ENCODE peak calls at places on chromosomes 12 and 14, in eight cellular contexts. S is GM23338; C is right cardiac atrium; U is spleen; I is OCI-LY7; W is PC-9; H is CD8-positive, alpha-beta T cell; A is lung. F is an unnamed sample. For H3K4me1, the result is how much of the 10 kb centered on the place peaks cover.

GRCh38 chr12:10331642-10332239 is 24.1 kb downstream of the KLRD1 start:
- DNase-seq in S (peak), C (no peak), U (no peak), I (peak), W (peak), H (no peak), A (no peak), F (no peak)

GRCh38 chr14:53539489-53540126 is 386.5 kb upstream of the DDHD1 start:
- DNase-seq in S (peak), C (peak), U (peak), I (peak), W (peak), H (no peak), A (peak), F (peak)

GRCh38 chr12:54195736-54196347 is 7.1 kb upstream of the SMUG1 start:
- DNase-seq in S (no peak), C (no peak), U (peak), I (peak), W (no peak), H (no peak), A (peak), F (no peak)

GRCh38 chr14:37061697-37062096 is 110.7 kb downstream of the SLC25A21 start:
- DNase-seq in S (no peak), C (no peak), U (no peak), I (no peak), W (no peak), H (no peak), A (peak), F (no peak)

GRCh38 chr14:104895786-104896642 is 28.7 kb upstream of the PLD4 start:
- DNase-seq in S (no peak), C (peak), U (peak), I (no peak), W (no peak), H (no peak), A (peak), F (peak)

GRCh38 chr12:124764870-124765570 is 98.6 kb downstream of the SCARB1 start:
- DNase-seq in S (no peak), C (no peak), U (no peak), I (no peak), W (no peak), H (no peak), A (no peak), F (no peak)

GRCh38 chr12:111035578-111036301 is 115.4 kb upstream of the MYL2 start:
- DNase-seq in S (peak), C (no peak), U (peak), I (no peak), W (no peak), H (no peak), A (no peak), F (no peak)

GRCh38 chr12:102120886-102121285 is 903 bp downstream of the PARPBP start:
- DNase-seq in S (peak), C (no peak), U (no peak), I (peak), W (peak), H (no peak), A (no peak), F (no peak)

GRCh38 chr14:69481815-69482568 is 2.5 kb upstream of the PLEKHD1 start:
- DNase-seq in S (no peak), C (no peak), U (no peak), I (peak), W (no peak), H (no peak), A (no peak), F (no peak)

GRCh38 chr14:81281317-81281716 is 60.6 kb upstream of the GTF2A1 start:
- DNase-seq in S (no peak), C (no peak), U (no peak), I (no peak), W (no peak), H (no peak), A (no peak), F (no peak)

GRCh38 chr14:82725188-82725587 is 1191.5 kb upstream of the SEL1L start:
- DNase-seq in S (no peak), C (no peak), U (no peak), I (no peak), W (no peak), H (no peak), A (no peak), F (no peak)

GRCh38 chr12:112406519-112407488 is 2.6 kb downstream of the RPL6 start:
- DNase-seq in S (no peak), C (no peak), U (no peak), I (no peak), W (no peak), H (no peak), A (no peak), F (no peak)
- H3K4me3 ChIP-seq in S (peak), C (no peak), U (no peak), I (peak), W (peak), H (no peak), A (no peak), F (no peak)

GRCh38 chr12:75685826-75686225 is 174.4 kb upstream of the KRR1 start:
- DNase-seq in S (no peak), C (no peak), U (no peak), I (no peak), W (no peak), H (no peak), A (no peak), F (no peak)

GRCh38 chr12:75694891-75695290 is 183.5 kb upstream of the KRR1 start:
- DNase-seq in S (no peak), C (no peak), U (no peak), I (no peak), W (no peak), H (no peak), A (no peak), F (no peak)

GRCh38 chr12:75692883-75693282 is 181.5 kb upstream of the KRR1 start:
- DNase-seq in S (no peak), C (no peak), U (no peak), I (no peak), W (no peak), H (no peak), A (no peak), F (no peak)

GRCh38 chr12:75684678-75685620 is 173.5 kb upstream of the KRR1 start:
- DNase-seq in S (no peak), C (no peak), U (no peak), I (no peak), W (no peak), H (no peak), A (no peak), F (no peak)

GRCh38 chr12:75690556-75690955 is 179.1 kb upstream of the KRR1 start:
- DNase-seq in S (no peak), C (no peak), U (no peak), I (no peak), W (no peak), H (no peak), A (no peak), F (no peak)
- H3K27ac ChIP-seq in S (no peak), C (no peak), U (no peak), I (no peak), W (no peak), H (no peak), A (no peak), F (no peak)

DNA sequence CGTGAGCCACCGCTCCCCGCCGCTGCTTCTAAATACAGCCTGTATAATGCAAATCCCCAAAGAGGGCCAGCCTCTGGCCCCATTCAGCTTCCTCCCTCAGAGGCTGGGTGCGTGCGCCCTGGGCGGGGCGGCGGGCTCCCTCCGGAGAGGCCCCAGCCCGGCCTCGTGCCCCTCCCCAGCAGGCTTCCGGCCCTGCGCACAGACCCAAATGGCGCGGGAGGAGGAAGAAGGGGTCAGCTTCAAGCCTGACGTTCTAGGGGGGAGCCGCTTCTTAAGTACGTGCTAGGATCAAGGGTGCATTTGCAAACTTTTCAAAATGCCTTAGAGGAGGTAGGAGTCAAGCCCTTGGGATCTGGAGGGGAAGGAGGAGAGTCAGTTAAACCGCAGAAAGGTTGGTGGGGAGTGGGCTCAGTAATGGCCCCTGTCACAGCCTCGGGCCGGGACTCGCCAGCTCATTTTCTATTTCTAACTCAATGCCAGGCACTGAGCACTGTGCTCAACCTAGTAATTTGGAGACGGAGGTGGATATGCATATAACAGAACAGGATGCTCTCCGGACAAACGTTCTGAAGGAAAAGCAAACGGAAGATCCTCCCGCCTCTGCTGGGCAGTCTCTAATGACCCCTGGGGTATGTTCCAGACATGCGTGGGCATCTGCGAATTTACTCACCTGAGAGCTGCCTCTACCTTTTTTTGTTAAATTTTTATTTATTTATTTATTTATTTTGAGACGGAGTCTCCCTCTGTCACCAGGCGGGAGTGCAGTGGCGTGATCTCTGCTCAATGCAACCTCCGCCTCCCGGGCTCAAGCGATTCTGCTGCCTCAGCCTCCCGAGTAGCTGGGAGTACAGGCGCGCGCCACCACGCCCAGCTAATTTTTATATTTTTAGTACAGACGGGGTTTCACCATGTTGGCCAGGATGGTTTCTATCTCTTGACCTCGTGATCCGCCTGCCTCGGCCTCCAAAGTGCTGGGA is 32.3 kb downstream of the NINJ2 start:
- DNase-seq in S (peak), C (peak), U (peak), I (no peak), W (peak), H (peak), A (peak), F (peak)
- H3K4me1 ChIP-seq in S (under half), C (under half), U (under half), I (under half), W (half or more), H (under half), A (under half), F (under half)

GRCh38 chr14:96059519-96060135 is 20.5 kb downstream of the C14orf132 start:
- DNase-seq in S (no peak), C (no peak), U (peak), I (no peak), W (no peak), H (no peak), A (no peak), F (no peak)
- H3K4me3 ChIP-seq in S (no peak), C (no peak), U (no peak), I (no peak), W (no peak), H (no peak), A (no peak), F (no peak)

GRCh38 chr12:116892318-116892717 is 11.1 kb upstream of the HRK start:
- DNase-seq in S (peak), C (no peak), U (no peak), I (peak), W (no peak), H (no peak), A (no peak), F (no peak)
- H3K27ac ChIP-seq in S (no peak), C (no peak), U (no peak), I (no peak), W (no peak), H (no peak), A (no peak), F (no peak)

GRCh38 chr12:92133795-92134637 is 11.6 kb downstream of the BTG1 start:
- DNase-seq in S (no peak), C (no peak), U (no peak), I (no peak), W (no peak), H (no peak), A (no peak), F (no peak)
- H3K4me1 ChIP-seq in S (half or more), C (under half), U (half or more), I (half or more), W (half or more), H (half or more), A (under half), F (under half)

GRCh38 chr12:56414401-56414800 is 34.8 kb downstream of the TIMELESS start:
- DNase-seq in S (no peak), C (no peak), U (no peak), I (no peak), W (no peak), H (no peak), A (no peak), F (no peak)
- H3K4me3 ChIP-seq in S (no peak), C (no peak), U (no peak), I (no peak), W (no peak), H (no peak), A (no peak), F (no peak)

GRCh38 chr12:87991483-87991882 is 37.7 kb downstream of the C12orf50 start:
- DNase-seq in S (no peak), C (no peak), U (no peak), I (no peak), W (no peak), H (no peak), A (no peak), F (no peak)
- H3K27ac ChIP-seq in S (no peak), C (no peak), U (no peak), I (no peak), W (no peak), H (no peak), A (no peak), F (no peak)

DNA sequence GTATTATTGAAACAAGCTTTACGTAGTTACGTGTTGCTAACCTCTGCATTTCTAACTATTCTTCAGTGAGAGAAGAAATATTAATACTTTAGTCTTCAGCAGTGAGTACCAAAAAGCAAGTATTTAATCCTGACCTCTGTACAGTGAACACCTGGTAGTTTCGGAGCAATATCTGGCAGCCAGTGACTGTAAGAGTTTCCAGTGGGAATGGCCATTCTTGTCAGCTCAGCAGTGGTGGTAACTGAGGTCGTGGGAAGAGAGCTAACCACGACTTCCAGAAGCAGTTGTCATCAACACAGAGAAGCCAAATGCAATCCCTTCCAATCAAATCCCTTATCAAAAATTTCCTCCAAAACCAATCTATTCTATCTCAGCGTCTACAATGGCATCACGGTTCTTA is 1500.2 kb upstream of the FLRT2 start:
- DNase-seq in S (no peak), C (no peak), U (no peak), I (no peak), W (no peak), H (no peak), A (no peak), F (no peak)
- H3K4me1 ChIP-seq in S (under half), C (under half), U (under half), I (under half), W (under half), H (under half), A (under half), F (under half)